ENCODE peak calls at places on chromosome 1, in four cellular contexts. One of them, this sample, is unnamed.

GRCh38 chr1:100360790-100361232 is 8.5 kb downstream of the CDC14A start:
- DNase-seq in stomach: peak; percentile 71
- DNase-seq in HTR-8/SVneo: no peak
- DNase-seq in HCT116: no peak
- DNase-seq in this sample: no peak

GRCh38 chr1:7705048-7705907 is 65.8 kb upstream of the VAMP3 start:
- DNase-seq in stomach: peak; percentile 38
- DNase-seq in HTR-8/SVneo: no peak
- DNase-seq in HCT116: no peak
- DNase-seq in this sample: peak; percentile 64

GRCh38 chr1:55916480-55916879 is 662.9 kb downstream of the PLPP3 start:
- DNase-seq in HTR-8/SVneo: no peak
- DNase-seq in stomach: no peak
- DNase-seq in HCT116: no peak
- DNase-seq in this sample: no peak

GRCh38 chr1:73674945-73675561 is 522.9 kb downstream of the LRRIQ3 start:
- DNase-seq in stomach: no peak
- DNase-seq in HCT116: no peak
- DNase-seq in HTR-8/SVneo: no peak
- DNase-seq in this sample: no peak

GRCh38 chr1:65068202-65069011 is 79.6 kb upstream of the AK4 start:
- DNase-seq in stomach: no peak
- DNase-seq in HTR-8/SVneo: no peak
- DNase-seq in HCT116: no peak
- DNase-seq in this sample: no peak

GRCh38 chr1:168688679-168689657 is 40.0 kb downstream of the DPT start:
- DNase-seq in HCT116: no peak
- DNase-seq in stomach: no peak
- DNase-seq in HTR-8/SVneo: no peak
- DNase-seq in this sample: no peak

GRCh38 chr1:211885746-211886522 is 55.4 kb upstream of the LPGAT1 start:
- DNase-seq in stomach: no peak
- DNase-seq in HTR-8/SVneo: no peak
- DNase-seq in HCT116: no peak
- DNase-seq in this sample: no peak

GRCh38 chr1:217272385-217272784 is 358.5 kb downstream of the GPATCH2 start:
- DNase-seq in HTR-8/SVneo: no peak
- DNase-seq in HCT116: no peak
- DNase-seq in stomach: no peak
- DNase-seq in this sample: no peak

GRCh38 chr1:55823521-55824296 is 608.5 kb upstream of the USP24 start:
- DNase-seq in stomach: no peak
- DNase-seq in HTR-8/SVneo: no peak
- DNase-seq in HCT116: no peak
- DNase-seq in this sample: no peak

GRCh38 chr1:18299441-18300338 is 181.0 kb upstream of the KLHDC7A start:
- DNase-seq in HTR-8/SVneo: no peak
- DNase-seq in stomach: peak; percentile 40
- DNase-seq in HCT116: peak; percentile 10
- DNase-seq in this sample: no peak

GRCh38 chr1:7558041-7558461 is 213.0 kb upstream of the VAMP3 start:
- DNase-seq in HCT116: no peak
- DNase-seq in stomach: no peak
- DNase-seq in HTR-8/SVneo: no peak
- DNase-seq in this sample: no peak

GRCh38 chr1:61079898-61080336 is 2.4 kb upstream of the NFIA start:
- DNase-seq in stomach: peak; percentile 82
- DNase-seq in HTR-8/SVneo: no peak
- DNase-seq in HCT116: peak; percentile 69
- DNase-seq in this sample: peak; percentile 60

GRCh38 chr1:235441159-235441685 is 63.0 kb downstream of the B3GALNT2 start:
- DNase-seq in stomach: no peak
- DNase-seq in HCT116: no peak
- DNase-seq in HTR-8/SVneo: no peak
- DNase-seq in this sample: no peak

GRCh38 chr1:204992940-204993339 is 50.1 kb upstream of the CNTN2 start:
- DNase-seq in HCT116: no peak
- DNase-seq in HTR-8/SVneo: no peak
- DNase-seq in stomach: no peak
- DNase-seq in this sample: no peak

GRCh38 chr1:150895618-150896017 is 8.7 kb downstream of the CTXND2 start:
- DNase-seq in HCT116: peak; percentile 58
- DNase-seq in stomach: no peak
- DNase-seq in HTR-8/SVneo: peak; percentile 66
- DNase-seq in this sample: no peak

GRCh38 chr1:157948547-157949152 is 44.8 kb upstream of the KIRREL1 start:
- DNase-seq in HCT116: peak; percentile 43
- DNase-seq in HTR-8/SVneo: peak; percentile 20
- DNase-seq in stomach: no peak
- DNase-seq in this sample: no peak

GRCh38 chr1:161935264-161935663 is 88.4 kb downstream of the OLFML2B start:
- DNase-seq in stomach: no peak
- DNase-seq in HCT116: no peak
- DNase-seq in HTR-8/SVneo: no peak
- DNase-seq in this sample: no peak

This sample was measured in dorsolateral prefrontal cortex.